ENCODE peak calls at places on chromosomes 5 and 9, in nine cellular contexts. W is OCI-LY7; T is sigmoid colon; J is CD8-positive, alpha-beta T cell; S is CD8-positive, alpha-beta memory T cell; H is PC-3; C is SK-N-MC; P is tibial nerve; N is aorta. V is an unnamed sample.

GRCh38 chr5:93519737-93520136 is 61.3 kb downstream of the NR2F1-AS1 start:
- DNase-seq in W (no peak), T (no peak), J (no peak), S (no peak), H (peak; percentile 32), C (no peak), P (no peak), N (no peak), V (no peak)

GRCh38 chr9:106277931-106278330 is 583.6 kb downstream of the TMEM38B start:
- DNase-seq in W (no peak), T (no peak), J (no peak), S (no peak), H (no peak), C (no peak), P (no peak), N (no peak), V (no peak)

GRCh38 chr5:125348936-125349335 is 602.5 kb upstream of the ZNF608 start:
- DNase-seq in W (no peak), T (no peak), J (no peak), S (no peak), H (no peak), C (no peak), P (no peak), N (no peak), V (no peak)

GRCh38 chr5:126430631-126431030 is 7.4 kb downstream of the GRAMD2B start:
- DNase-seq in W (no peak), T (no peak), J (no peak), S (no peak), H (no peak), C (no peak), P (no peak), N (no peak), V (no peak)

GRCh38 chr9:28024616-28025147 is 451.4 kb upstream of the C9orf72 start:
- DNase-seq in W (no peak), T (no peak), J (no peak), S (no peak), H (no peak), C (no peak), P (no peak), N (no peak), V (no peak)

GRCh38 chr5:14504816-14505215 is 76.8 kb upstream of the OTULINL start:
- DNase-seq in W (no peak), T (no peak), J (no peak), S (no peak), H (no peak), C (no peak), P (no peak), N (no peak), V (no peak)

GRCh38 chr5:132497488-132497997 is 7.0 kb upstream of the IRF1 start:
- DNase-seq in W (peak; percentile 25), T (peak; percentile 88), J (no peak), S (peak; percentile 35), H (peak; percentile 86), C (no peak), P (peak; percentile 25), N (peak; percentile 91), V (peak; percentile 99)

GRCh38 chr9:82923410-82924242 is 139.3 kb downstream of the RASEF start:
- DNase-seq in W (peak; percentile 14), T (no peak), J (no peak), S (no peak), H (no peak), C (no peak), P (no peak), N (no peak), V (no peak)

GRCh38 chr9:20981486-20981885 is 50.0 kb downstream of the HACD4 start:
- DNase-seq in W (no peak), T (no peak), J (no peak), S (no peak), H (peak; percentile 75), C (no peak), P (no peak), N (peak; percentile 68), V (peak; percentile 100)

GRCh38 chr9:116951588-116952433 is 264.7 kb downstream of the TRIM32 start:
- DNase-seq in W (no peak), T (no peak), J (no peak), S (no peak), H (peak; percentile 64), C (no peak), P (no peak), N (no peak), V (peak; percentile 78)

GRCh38 chr5:143887901-143888648 is 76.1 kb downstream of the HMHB1 start:
- DNase-seq in W (no peak), T (no peak), J (no peak), S (no peak), H (peak; percentile 23), C (no peak), P (no peak), N (no peak), V (peak; percentile 85)
- H3K36me3 ChIP-seq in W (no peaks in the 10 kb centered on the region), T (no peaks in the 10 kb centered on the region), J (no peaks in the 10 kb centered on the region), S (no peaks in the 10 kb centered on the region), H (no peaks in the 10 kb centered on the region), C (no peaks in the 10 kb centered on the region), P (no peaks in the 10 kb centered on the region), N (no peaks in the 10 kb centered on the region), V (no peaks in the 10 kb centered on the region)

DNA sequence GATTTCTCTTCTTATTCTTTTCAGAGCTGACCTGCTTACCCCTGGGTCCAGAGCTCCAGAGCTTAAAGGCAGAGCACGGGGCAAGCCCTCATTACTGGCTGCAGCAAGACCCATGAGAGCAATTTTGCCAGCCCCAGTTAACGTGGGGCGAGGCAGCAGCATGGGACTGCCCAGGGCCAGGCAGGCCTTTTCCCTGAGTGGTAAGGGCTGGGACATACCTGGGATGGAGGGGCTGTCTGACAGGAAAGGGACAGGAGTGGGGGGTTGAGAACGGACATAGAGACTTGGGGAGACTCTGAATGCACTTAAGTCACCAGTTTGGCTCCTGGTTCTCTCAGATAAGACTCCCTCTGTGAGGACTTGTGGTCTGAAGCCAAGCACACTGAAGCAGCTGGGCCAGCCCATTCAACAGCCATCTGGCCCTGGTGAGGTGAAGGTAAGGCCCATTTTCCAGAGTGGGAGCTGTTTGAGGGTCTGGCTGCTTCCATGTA is 26.2 kb downstream of the HMGXB3 start:
- DNase-seq in W (no peak), T (no peak), J (no peak), S (no peak), H (no peak), C (no peak), P (no peak), N (no peak), V (no peak)
- H3K4me3 ChIP-seq in W (no peak overlapping the region), T (no peak overlapping the region), J (no peak overlapping the region), S (no peak overlapping the region), H (no peak overlapping the region), C (no peak overlapping the region), P (no peak overlapping the region), N (no peak overlapping the region), V (no peak overlapping the region)

GRCh38 chr5:65525726-65526125 is 37.2 kb downstream of the CENPK start:
- DNase-seq in W (no peak), T (no peak), J (no peak), S (no peak), H (no peak), C (no peak), P (no peak), N (no peak), V (no peak)
- H3K36me3 ChIP-seq in W (peaks cover 78% of the 10 kb centered on the region), T (no peaks in the 10 kb centered on the region), J (no peaks in the 10 kb centered on the region), S (peaks cover 4% of the 10 kb centered on the region), H (no peaks in the 10 kb centered on the region), C (peaks cover 31% of the 10 kb centered on the region), P (no peaks in the 10 kb centered on the region), N (no peaks in the 10 kb centered on the region), V (peaks cover 28% of the 10 kb centered on the region)

DNA sequence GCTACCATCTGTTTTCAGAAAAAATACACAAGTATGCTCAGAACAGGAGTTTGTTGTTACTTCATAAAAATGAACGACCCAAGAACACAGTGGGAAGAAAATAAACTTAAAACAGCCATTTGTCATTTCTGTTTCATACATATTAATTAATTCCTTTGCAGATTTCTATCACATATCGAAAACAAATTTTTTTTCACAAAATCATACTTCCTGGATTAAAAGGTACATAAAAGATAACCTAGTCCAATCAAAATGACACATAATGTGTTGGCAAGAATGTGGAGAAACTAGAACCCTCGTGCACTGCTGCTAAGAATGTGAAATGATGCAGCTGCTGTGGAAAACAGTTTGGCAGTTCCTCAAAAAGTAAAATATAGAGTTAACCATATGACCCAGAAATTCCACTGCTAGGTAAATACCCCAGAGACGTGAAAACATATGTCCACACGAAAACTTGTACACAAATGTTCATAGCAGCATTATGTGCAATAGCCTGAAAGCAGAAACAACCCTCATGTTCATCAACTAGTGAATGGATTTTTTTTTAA is 46.0 kb downstream of the MYO10 start:
- DNase-seq in W (no peak), T (no peak), J (no peak), S (no peak), H (peak; percentile 67), C (no peak), P (no peak), N (no peak), V (no peak)
- H3K4me3 ChIP-seq in W (no peak overlapping the region), T (no peak overlapping the region), J (no peak overlapping the region), S (no peak overlapping the region), H (peak overlapping the region; percentile 2), C (peak overlapping the region; percentile 58), P (no peak overlapping the region), N (no peak overlapping the region), V (no peak overlapping the region)

DNA sequence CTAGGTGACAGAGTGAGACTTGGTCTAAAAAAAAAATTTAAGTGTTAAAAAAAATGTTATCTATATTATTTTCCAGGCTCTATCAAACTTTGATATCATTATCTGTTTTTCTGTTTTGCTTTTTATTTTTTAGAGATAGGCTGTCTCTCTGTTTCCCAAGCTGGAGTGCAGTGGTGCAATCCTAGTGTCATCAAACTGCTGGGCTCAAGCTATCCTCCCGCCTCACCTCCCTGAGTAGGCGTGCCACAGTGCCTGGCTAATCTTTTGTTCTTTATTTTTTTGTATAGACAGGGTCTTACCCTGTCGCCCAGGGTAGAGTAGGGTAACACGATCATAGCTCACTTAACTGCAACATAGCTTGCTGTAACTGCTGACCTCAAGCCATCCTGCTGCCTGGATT is 14.4 kb downstream of the SEC24A start:
- DNase-seq in W (no peak), T (no peak), J (no peak), S (no peak), H (no peak), C (no peak), P (no peak), N (no peak), V (no peak)
- H3K36me3 ChIP-seq in W (peaks cover 51% of the 10 kb centered on the region), T (no peaks in the 10 kb centered on the region), J (no peaks in the 10 kb centered on the region), S (peaks cover 18% of the 10 kb centered on the region), H (peaks cover 8% of the 10 kb centered on the region), C (peaks cover 27% of the 10 kb centered on the region), P (no peaks in the 10 kb centered on the region), N (no peaks in the 10 kb centered on the region), V (peaks cover 72% of the 10 kb centered on the region)

V was measured in MG63.